ENCODE peak calls at places on chromosomes 6 and 20, in nine cellular contexts. H is AG09309; D is Calu3; Y is T-helper 1 cell; K is A172; N is NCI-H1694; Q is endothelial cell; P is activated CD4-positive, alpha-beta T cell treated with anti-CD3 and anti-CD28 coated beads for 1 hour; E is heart right ventricle. L is an unnamed sample.

GRCh38 chr6:35021014-35021413 is 120.1 kb downstream of the TCP11 start:
- DNase-seq in H (no peak), D (no peak), Y (no peak), K (no peak), N (no peak), Q (no peak), P (no peak), E (peak; percentile 44), L (no peak)

GRCh38 chr6:41675176-41675767 is 37.0 kb downstream of the MDFI start:
- DNase-seq in H (no peak), D (no peak), Y (no peak), K (no peak), N (peak; percentile 95), Q (no peak), P (no peak), E (no peak), L (peak; percentile 96)

GRCh38 chr6:31416394-31417014 is 13.1 kb downstream of the MICA start:
- DNase-seq in H (no peak), D (no peak), Y (no peak), K (no peak), N (no peak), Q (no peak), P (no peak), E (no peak), L (no peak)

GRCh38 chr6:39428152-39428551 is 105.7 kb upstream of the KCNK16 start:
- DNase-seq in H (no peak), D (no peak), Y (no peak), K (no peak), N (no peak), Q (no peak), P (no peak), E (no peak), L (no peak)

GRCh38 chr6:54134934-54135333 is 23.7 kb downstream of the MLIP start:
- DNase-seq in H (no peak), D (no peak), Y (no peak), K (no peak), N (no peak), Q (no peak), P (no peak), E (no peak), L (no peak)

GRCh38 chr6:105272783-105273182 is 93.0 kb upstream of the POPDC3 start:
- DNase-seq in H (no peak), D (peak; percentile 50), Y (no peak), K (no peak), N (no peak), Q (no peak), P (no peak), E (peak; percentile 20), L (peak; percentile 37)

GRCh38 chr20:33724439-33725094 is 4.5 kb upstream of the PXMP4 start:
- DNase-seq in H (no peak), D (peak; percentile 17), Y (no peak), K (no peak), N (no peak), Q (no peak), P (no peak), E (no peak), L (no peak)

GRCh38 chr6:34610819-34611477 is 54.8 kb upstream of the SPDEF start:
- DNase-seq in H (peak; percentile 46), D (peak; percentile 60), Y (no peak), K (peak; percentile 84), N (no peak), Q (no peak), P (no peak), E (no peak), L (no peak)

GRCh38 chr6:167993169-167993568 is 4.3 kb upstream of the KIF25 start:
- DNase-seq in H (no peak), D (no peak), Y (no peak), K (no peak), N (no peak), Q (no peak), P (no peak), E (peak; percentile 69), L (no peak)

GRCh38 chr6:81890846-81891245 is 138.4 kb upstream of the TENT5A start:
- DNase-seq in H (peak; percentile 89), D (no peak), Y (no peak), K (peak; percentile 82), N (no peak), Q (no peak), P (no peak), E (no peak), L (no peak)

GRCh38 chr6:35230498-35230897 is 16.7 kb downstream of the SCUBE3 start:
- DNase-seq in H (no peak), D (no peak), Y (no peak), K (no peak), N (no peak), Q (no peak), P (no peak), E (no peak), L (no peak)

GRCh38 chr20:50029697-50030428 is 47.1 kb downstream of the SNAI1 start:
- DNase-seq in H (peak; percentile 87), D (peak; percentile 58), Y (no peak), K (peak; percentile 95), N (no peak), Q (no peak), P (no peak), E (peak; percentile 55), L (no peak)

GRCh38 chr6:143060806-143061596 is at the start of gene AIG1:
- DNase-seq in H (no peak), D (peak; percentile 74), Y (peak; percentile 65), K (peak; percentile 43), N (no peak), Q (peak; percentile 6), P (peak; percentile 50), E (no peak), L (no peak)

GRCh38 chr6:144778773-144779531 is 493.8 kb downstream of the UTRN start:
- DNase-seq in H (no peak), D (no peak), Y (no peak), K (no peak), N (no peak), Q (no peak), P (no peak), E (no peak), L (no peak)

GRCh38 chr6:114997813-114998292 is 655.0 kb upstream of the HS3ST5 start:
- DNase-seq in H (no peak), D (no peak), Y (no peak), K (peak; percentile 66), N (no peak), Q (no peak), P (no peak), E (no peak), L (no peak)

GRCh38 chr6:151494235-151494950 is 576 bp downstream of the CCDC170 start:
- DNase-seq in H (no peak), D (peak; percentile 10), Y (no peak), K (no peak), N (no peak), Q (peak; percentile 19), P (no peak), E (peak; percentile 49), L (no peak)

GRCh38 chr6:124699038-124699437 is 263.2 kb upstream of the RNF217 start:
- DNase-seq in H (no peak), D (no peak), Y (no peak), K (no peak), N (no peak), Q (no peak), P (no peak), E (no peak), L (no peak)

GRCh38 chr6:22399693-22400092 is 102.9 kb upstream of the PRL start:
- DNase-seq in H (no peak), D (no peak), Y (no peak), K (peak; percentile 48), N (no peak), Q (no peak), P (no peak), E (no peak), L (no peak)

GRCh38 chr20:36804425-36804824 is 30.9 kb upstream of the DSN1 start:
- DNase-seq in H (no peak), D (no peak), Y (no peak), K (no peak), N (no peak), Q (no peak), P (no peak), E (no peak), L (no peak)

GRCh38 chr20:49701313-49701731 is 12.4 kb downstream of the B4GALT5 start:
- DNase-seq in H (no peak), D (no peak), Y (no peak), K (peak; percentile 59), N (peak; percentile 63), Q (no peak), P (no peak), E (no peak), L (no peak)

GRCh38 chr6:134063121-134063965 is 10.9 kb upstream of the SLC2A12 start:
- DNase-seq in H (no peak), D (no peak), Y (no peak), K (no peak), N (no peak), Q (no peak), P (no peak), E (no peak), L (no peak)

GRCh38 chr6:137975058-137975940 is 108.2 kb downstream of the TNFAIP3 start:
- DNase-seq in H (no peak), D (no peak), Y (no peak), K (no peak), N (no peak), Q (no peak), P (no peak), E (no peak), L (no peak)

GRCh38 chr20:53247460-53248103 is 275.4 kb downstream of the TSHZ2 start:
- DNase-seq in H (no peak), D (no peak), Y (no peak), K (no peak), N (no peak), Q (no peak), P (no peak), E (no peak), L (no peak)

GRCh38 chr6:141288947-141289346 is 843.8 kb upstream of the GJE1 start:
- DNase-seq in H (no peak), D (no peak), Y (no peak), K (no peak), N (no peak), Q (no peak), P (no peak), E (no peak), L (no peak)

GRCh38 chr6:15598273-15598778 is 64.5 kb downstream of the DTNBP1 start:
- DNase-seq in H (no peak), D (no peak), Y (no peak), K (no peak), N (no peak), Q (no peak), P (no peak), E (no peak), L (no peak)